ENCODE peak calls at places on chromosomes 5 and 9, in eight cellular contexts. C is right atrium auricular region; S is fibroblast of the aortic adventitia; O is thoracic aorta; H is mucosa of descending colon; R is HCT116; G is cardiac fibroblast; E is CD8-positive, alpha-beta T cell. F is an unnamed sample.

GRCh38 chr5:157342822-157343402 is 77.0 kb downstream of the CYFIP2 start:
- DNase-seq in C (no peak), S (peak), O (no peak), H (peak), R (peak), G (peak), E (no peak), F (no peak)

GRCh38 chr5:137215780-137216179 is 283.3 kb downstream of the SPOCK1 start:
- DNase-seq in C (no peak), S (no peak), O (no peak), H (no peak), R (no peak), G (no peak), E (no peak), F (no peak)

GRCh38 chr5:168086104-168086610 is 205.3 kb upstream of the WWC1 start:
- DNase-seq in C (no peak), S (no peak), O (no peak), H (peak), R (no peak), G (peak), E (no peak), F (peak)

GRCh38 chr9:12693141-12693540 is at the start of gene TYRP1:
- DNase-seq in C (no peak), S (no peak), O (no peak), H (no peak), R (no peak), G (no peak), E (no peak), F (no peak)

GRCh38 chr5:101915559-101915958 is 380.5 kb downstream of the SLCO4C1 start:
- DNase-seq in C (no peak), S (peak), O (no peak), H (no peak), R (no peak), G (no peak), E (no peak), F (peak)

GRCh38 chr5:172984244-172984953 is 828 bp downstream of the ATP6V0E1 start:
- DNase-seq in C (peak), S (peak), O (peak), H (peak), R (peak), G (peak), E (peak), F (peak)

GRCh38 chr5:148816357-148816756 is 10.1 kb upstream of the ADRB2 start:
- DNase-seq in C (no peak), S (no peak), O (no peak), H (no peak), R (no peak), G (no peak), E (no peak), F (no peak)

GRCh38 chr5:140025736-140026135 is 17.4 kb downstream of the NRG2 start:
- DNase-seq in C (no peak), S (no peak), O (no peak), H (no peak), R (no peak), G (no peak), E (no peak), F (no peak)

GRCh38 chr5:139393497-139394122 is 1.3 kb downstream of the PROB1 start:
- DNase-seq in C (no peak), S (no peak), O (no peak), H (peak), R (no peak), G (no peak), E (no peak), F (no peak)

GRCh38 chr9:14441976-14442651 is 128.2 kb upstream of the NFIB start:
- DNase-seq in C (no peak), S (peak), O (no peak), H (no peak), R (peak), G (peak), E (no peak), F (no peak)

GRCh38 chr9:132129535-132129934 is 32.3 kb upstream of the NTNG2 start:
- DNase-seq in C (no peak), S (no peak), O (no peak), H (no peak), R (no peak), G (no peak), E (no peak), F (no peak)

GRCh38 chr5:93346301-93346700 is 234.7 kb downstream of the NR2F1-AS1 start:
- DNase-seq in C (no peak), S (no peak), O (no peak), H (no peak), R (no peak), G (no peak), E (no peak), F (peak)

GRCh38 chr9:104750185-104750762 is 2.8 kb downstream of the NIPSNAP3A start:
- DNase-seq in C (no peak), S (no peak), O (no peak), H (no peak), R (no peak), G (no peak), E (no peak), F (no peak)

GRCh38 chr5:154202379-154203260 is 12.1 kb downstream of the GALNT10 start:
- DNase-seq in C (no peak), S (no peak), O (no peak), H (peak), R (no peak), G (no peak), E (no peak), F (no peak)

GRCh38 chr5:171736976-171737848 is 48.4 kb upstream of the SMIM23 start:
- DNase-seq in C (no peak), S (peak), O (no peak), H (no peak), R (no peak), G (peak), E (no peak), F (no peak)

GRCh38 chr9:21412109-21412508 is 3.2 kb downstream of the IFNA8 start:
- DNase-seq in C (no peak), S (peak), O (no peak), H (no peak), R (no peak), G (no peak), E (no peak), F (no peak)

GRCh38 chr5:100777680-100778281 is 125.3 kb downstream of the ST8SIA4 start:
- DNase-seq in C (no peak), S (peak), O (no peak), H (peak), R (peak), G (peak), E (no peak), F (peak)

GRCh38 chr5:67206381-67207328 is 10.1 kb upstream of the CD180 start:
- DNase-seq in C (no peak), S (peak), O (no peak), H (peak), R (peak), G (peak), E (peak), F (no peak)

GRCh38 chr5:168833936-168834335 is 254.8 kb upstream of the PANK3 start:
- DNase-seq in C (no peak), S (no peak), O (no peak), H (no peak), R (no peak), G (no peak), E (no peak), F (no peak)

GRCh38 chr5:110865400-110866094 is 126.7 kb downstream of the SLC25A46 start:
- DNase-seq in C (no peak), S (peak), O (no peak), H (peak), R (peak), G (peak), E (no peak), F (peak)

GRCh38 chr5:73231245-73231778 is 58.3 kb downstream of the TMEM174 start:
- DNase-seq in C (no peak), S (no peak), O (no peak), H (no peak), R (no peak), G (no peak), E (no peak), F (no peak)

GRCh38 chr5:77707786-77708185 is 68.4 kb downstream of the TBCA start:
- DNase-seq in C (no peak), S (no peak), O (no peak), H (no peak), R (no peak), G (no peak), E (no peak), F (no peak)

GRCh38 chr9:130451509-130452388 is 7.0 kb downstream of the ASS1 start:
- DNase-seq in C (peak), S (peak), O (peak), H (peak), R (no peak), G (peak), E (no peak), F (peak)

GRCh38 chr9:127589955-127590370 is 22.1 kb upstream of the STXBP1 start:
- DNase-seq in C (peak), S (peak), O (no peak), H (peak), R (no peak), G (peak), E (no peak), F (peak)

GRCh38 chr5:171721469-171721868 is 64.1 kb upstream of the SMIM23 start:
- DNase-seq in C (peak), S (no peak), O (no peak), H (no peak), R (no peak), G (no peak), E (no peak), F (no peak)

GRCh38 chr5:104513194-104513602 is 950.6 kb upstream of the NUDT12 start:
- DNase-seq in C (no peak), S (peak), O (no peak), H (no peak), R (peak), G (peak), E (no peak), F (peak)

GRCh38 chr5:55855509-55855908 is 4.4 kb downstream of the IL31RA start:
- DNase-seq in C (no peak), S (no peak), O (no peak), H (no peak), R (no peak), G (peak), E (no peak), F (peak)

GRCh38 chr9:89674667-89675402 is 70.0 kb downstream of the GADD45G start:
- DNase-seq in C (no peak), S (no peak), O (no peak), H (peak), R (no peak), G (peak), E (no peak), F (no peak)

DNA sequence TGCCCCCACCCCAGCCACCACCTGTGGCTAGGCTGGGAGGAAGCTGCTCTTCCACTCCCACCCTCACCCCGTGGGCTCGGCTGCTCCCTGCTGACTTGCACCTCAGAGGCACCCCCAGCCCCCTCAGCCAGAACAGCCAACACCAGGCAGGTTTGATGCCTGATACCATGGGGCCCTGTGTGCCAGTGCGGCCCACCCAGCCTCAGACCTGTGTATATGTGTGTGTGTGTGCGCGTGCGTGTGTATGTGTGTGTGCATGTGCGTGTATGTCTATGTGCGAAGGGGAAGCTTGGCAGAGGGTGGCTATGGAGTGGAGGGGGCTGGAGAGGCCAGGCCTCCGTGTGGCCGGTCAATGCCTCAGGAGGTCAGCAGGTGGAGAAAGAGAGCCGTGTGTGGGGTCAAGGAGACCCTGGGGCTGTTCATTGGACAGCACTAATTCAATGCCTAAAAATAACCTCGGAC is 16.6 kb upstream of the DAB2IP start:
- DNase-seq in C (no peak), S (peak), O (no peak), H (peak), R (no peak), G (peak), E (no peak), F (peak)
- TF ChIP-seq CTCF in C (peak), S (peak), O (peak), H (no peak), R (peak), G (peak), E (no peak), F (peak)

GRCh38 chr5:175658299-175659145 is 651 bp downstream of the HRH2 start:
- DNase-seq in C (no peak), S (no peak), O (no peak), H (no peak), R (no peak), G (no peak), E (no peak), F (no peak)
- H3K4me3 ChIP-seq in C (peak), S (no peak), O (peak), H (no peak), R (no peak), G (no peak), E (peak), F (no peak)

DNA sequence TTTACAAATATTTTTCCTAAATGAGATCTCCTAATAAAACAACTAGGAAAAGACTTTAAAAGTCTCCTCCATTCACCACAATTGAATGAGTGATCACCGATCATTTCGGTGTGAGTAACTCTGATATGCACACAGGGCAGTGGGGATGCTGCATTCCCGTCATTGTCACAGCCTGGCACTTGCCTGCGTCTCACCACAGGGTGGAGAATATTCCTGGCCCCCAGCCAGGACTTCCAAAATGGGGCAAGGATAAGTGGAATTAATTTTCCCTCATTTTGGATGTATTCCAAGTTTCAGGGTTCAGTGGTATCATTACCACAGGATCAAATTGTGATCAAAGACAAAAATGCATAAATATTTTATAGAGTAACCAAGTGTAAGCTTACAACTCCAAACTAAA is 107.1 kb downstream of the CTNND2 start:
- DNase-seq in C (no peak), S (no peak), O (no peak), H (no peak), R (no peak), G (no peak), E (no peak), F (no peak)
- TF ChIP-seq CTCF in C (no peak), S (no peak), O (no peak), H (no peak), R (no peak), G (no peak), E (no peak), F (no peak)

GRCh38 chr5:32710859-32711692 is at the start of gene NPR3:
- DNase-seq in C (no peak), S (peak), O (no peak), H (no peak), R (no peak), G (peak), E (no peak), F (peak)

GRCh38 chr5:32713396-32714381 is 2.6 kb downstream of the NPR3 start:
- DNase-seq in C (no peak), S (peak), O (no peak), H (peak), R (no peak), G (peak), E (no peak), F (peak)

GRCh38 chr5:32711693-32712462 is 757 bp downstream of the NPR3 start:
- DNase-seq in C (no peak), S (peak), O (no peak), H (no peak), R (no peak), G (peak), E (no peak), F (peak)

GRCh38 chr5:32712463-32713395 is 1.6 kb downstream of the NPR3 start:
- DNase-seq in C (no peak), S (peak), O (no peak), H (no peak), R (no peak), G (no peak), E (no peak), F (peak)

GRCh38 chr5:32714836-32715235 is 3.7 kb downstream of the NPR3 start:
- DNase-seq in C (no peak), S (peak), O (no peak), H (no peak), R (no peak), G (no peak), E (no peak), F (no peak)
- H3K4me3 ChIP-seq in C (no peak), S (peak), O (peak), H (no peak), R (no peak), G (no peak), E (no peak), F (no peak)